ENCODE peak calls at places on chromosomes 4 and X, in nine cellular contexts. T is psoas muscle, H is stomach, F is GM23338, W is mammary epithelial cell, L is PC-9, K is body of pancreas, V is HCT116, O is colonic mucosa. E is an unnamed sample.

GRCh38 chrX:13190051-13190450 is 129.8 kb downstream of the ATXN3L start:
- DNase-seq in O (no peak), F (no peak), V (no peak), W (no peak), T (no peak), K (no peak), H (no peak), L (peak; percentile 74), E (no peak)

GRCh38 chr4:122476745-122477144 is 20.2 kb upstream of the IL2 start:
- DNase-seq in L (no peak), K (no peak), F (no peak), V (no peak), H (no peak), O (no peak), W (no peak), T (no peak), E (no peak)

GRCh38 chrX:1077140-1077539 is 135.3 kb downstream of the CRLF2 start:
- DNase-seq in W (no peak), T (no peak), H (no peak), V (no peak), O (no peak), L (no peak), F (no peak), K (no peak), E (no peak)

GRCh38 chrX:153578200-153578835 is 20.6 kb downstream of the CCNQ start:
- DNase-seq in T (no peak), H (no peak), V (no peak), K (no peak), L (no peak), F (peak; percentile 56), O (no peak), W (no peak), E (no peak)

GRCh38 chr4:58961925-58962324 is 1851.7 kb upstream of the IGFBP7 start:
- DNase-seq in L (no peak), H (no peak), V (no peak), K (no peak), F (no peak), O (no peak), T (no peak), W (no peak), E (no peak)

GRCh38 chrX:3493605-3494004 is 147.2 kb upstream of the MXRA5 start:
- DNase-seq in K (no peak), V (no peak), O (no peak), H (no peak), L (no peak), F (no peak), W (no peak), T (no peak), E (no peak)

GRCh38 chrX:140091276-140091886 is 126.1 kb upstream of the CXorf66 start:
- DNase-seq in H (peak; percentile 36), W (no peak), L (no peak), O (peak; percentile 18), K (peak; percentile 15), V (no peak), T (peak; percentile 51), F (peak; percentile 51), E (no peak)

GRCh38 chr4:7607156-7607910 is 172.6 kb upstream of the PSAPL1 start:
- DNase-seq in T (no peak), K (no peak), V (no peak), L (no peak), F (no peak), O (no peak), H (no peak), W (no peak), E (no peak)

GRCh38 chr4:170089743-170090666 is at the start of gene AADAT:
- DNase-seq in F (peak; percentile 95), T (peak; percentile 89), K (peak; percentile 76), W (peak; percentile 65), O (peak; percentile 76), V (peak; percentile 73), L (peak; percentile 44), H (peak; percentile 69), E (peak; percentile 2)

GRCh38 chrX:85922821-85923220 is 124.5 kb downstream of the CHM start:
- DNase-seq in L (no peak), T (no peak), O (no peak), K (no peak), V (no peak), W (peak; percentile 68), F (no peak), H (no peak), E (no peak)

GRCh38 chrX:9940397-9940796 is 26.8 kb upstream of the CLDN34 start:
- DNase-seq in F (no peak), O (no peak), T (no peak), W (peak; percentile 54), H (no peak), V (no peak), K (no peak), L (peak; percentile 64), E (no peak)

GRCh38 chrX:53362439-53362838 is 60.0 kb downstream of the SMC1A start:
- DNase-seq in O (no peak), V (no peak), F (no peak), L (no peak), T (no peak), H (no peak), W (no peak), K (no peak), E (no peak)

GRCh38 chrX:11619426-11619825 is 46.3 kb downstream of the ARHGAP6 start:
- DNase-seq in T (no peak), L (no peak), K (no peak), O (no peak), V (no peak), F (no peak), H (no peak), W (peak; percentile 6), E (no peak)

GRCh38 chr4:101780284-101780683 is 10.2 kb upstream of the BANK1 start:
- DNase-seq in F (no peak), V (no peak), W (no peak), O (no peak), K (no peak), L (no peak), T (no peak), H (no peak), E (no peak)

GRCh38 chr4:81599646-81600231 is 128.0 kb upstream of the RASGEF1B start:
- DNase-seq in W (no peak), K (no peak), T (no peak), O (no peak), H (no peak), L (no peak), F (no peak), V (no peak), E (no peak)

GRCh38 chrX:11557120-11557519 is 108.6 kb downstream of the ARHGAP6 start:
- DNase-seq in F (no peak), L (peak; percentile 39), V (no peak), W (peak; percentile 58), K (no peak), T (no peak), H (no peak), O (no peak), E (no peak)

GRCh38 chr4:150799207-150799606 is 215.9 kb downstream of the LRBA start:
- DNase-seq in W (no peak), V (no peak), T (no peak), L (no peak), O (no peak), K (no peak), H (no peak), F (peak; percentile 33), E (no peak)

GRCh38 chrX:107551546-107551945 is 76.8 kb upstream of the PRPS1 start:
- DNase-seq in L (no peak), W (no peak), T (no peak), K (peak; percentile 47), F (no peak), V (no peak), H (peak; percentile 69), O (no peak), E (no peak)

GRCh38 chr4:169033660-169034059 is 23.6 kb upstream of the CBR4 start:
- DNase-seq in F (no peak), K (peak; percentile 31), V (peak; percentile 62), O (no peak), H (no peak), L (no peak), W (peak; percentile 70), T (no peak), E (no peak)

GRCh38 chrX:9327086-9327746 is 137.6 kb upstream of the TBL1X start:
- DNase-seq in O (no peak), L (no peak), F (no peak), T (no peak), V (no peak), H (no peak), W (no peak), K (no peak), E (no peak)

GRCh38 chrX:68834371-68835103 is 5.7 kb downstream of the EFNB1 start:
- DNase-seq in K (peak; percentile 18), V (no peak), T (no peak), W (no peak), O (peak; percentile 66), L (no peak), F (no peak), H (no peak), E (no peak)

GRCh38 chrX:57286507-57287251 is at the start of gene FAAH2:
- DNase-seq in H (peak; percentile 77), L (peak; percentile 92), O (peak; percentile 77), T (peak; percentile 21), W (peak; percentile 86), F (peak; percentile 74), V (peak; percentile 90), K (peak; percentile 88), E (peak; percentile 56)

GRCh38 chr4:152180369-152180768 is 355.5 kb downstream of the FBXW7 start:
- DNase-seq in H (no peak), F (no peak), O (no peak), L (no peak), W (no peak), K (no peak), T (no peak), V (no peak), E (no peak)

GRCh38 chr4:4859010-4859798 is at the start of gene MSX1:
- DNase-seq in W (peak; percentile 82), K (peak; percentile 79), L (peak; percentile 50), V (peak; percentile 60), T (peak; percentile 91), O (peak; percentile 85), F (peak; percentile 95), H (peak; percentile 87), E (peak; percentile 38)
- H3K27ac ChIP-seq in W (no peak within 1 kb of the TSS), K (peak within 1 kb of the TSS; percentile 47), L (no peak within 1 kb of the TSS), V (peak within 1 kb of the TSS; percentile 94), T (peak within 1 kb of the TSS; percentile 46), O (no peak within 1 kb of the TSS), F (no peak within 1 kb of the TSS), H (peak within 1 kb of the TSS; percentile 64), E (no peak within 1 kb of the TSS)

GRCh38 chr4:158015241-158015640 is 157.6 kb downstream of the GASK1B start:
- DNase-seq in H (no peak), K (no peak), O (no peak), T (no peak), F (no peak), V (no peak), W (peak; percentile 61), L (no peak), E (no peak)
- H3K4me1 ChIP-seq in H (no peaks in the 10 kb centered on the region), K (peaks cover 3% of the 10 kb centered on the region), O (no peaks in the 10 kb centered on the region), T (peaks cover 3% of the 10 kb centered on the region), F (peaks cover 2% of the 10 kb centered on the region), V (peaks cover 11% of the 10 kb centered on the region), W (peaks cover 34% of the 10 kb centered on the region), L (peaks cover 6% of the 10 kb centered on the region), E (no peaks in the 10 kb centered on the region)

GRCh38 chr4:138216272-138216867 is 25.8 kb downstream of the SLC7A11 start:
- DNase-seq in O (no peak), T (no peak), L (no peak), K (no peak), H (no peak), V (no peak), F (peak; percentile 48), W (no peak), E (no peak)
- H3K36me3 ChIP-seq in O (no peaks in the 10 kb centered on the region), T (no peaks in the 10 kb centered on the region), L (peaks cover 68% of the 10 kb centered on the region), K (no peaks in the 10 kb centered on the region), H (no peaks in the 10 kb centered on the region), V (no peaks in the 10 kb centered on the region), F (peaks cover 24% of the 10 kb centered on the region), W (peaks cover 36% of the 10 kb centered on the region), E (no peaks in the 10 kb centered on the region)

GRCh38 chr4:57168986-57169385 is 58.8 kb upstream of the IGFBP7 start:
- DNase-seq in H (no peak), T (no peak), K (no peak), V (no peak), L (no peak), O (no peak), F (no peak), W (no peak), E (no peak)
- H3K27ac ChIP-seq in H (no peak overlapping the region), T (no peak overlapping the region), K (no peak overlapping the region), V (no peak overlapping the region), L (no peak overlapping the region), O (no peak overlapping the region), F (no peak overlapping the region), W (no peak overlapping the region), E (no peak overlapping the region)